ENCODE peak calls at places on chromosomes 11 and 22, in five cellular contexts. U is A549, G is astrocyte, B is HepG2, O is Peyer's patch. A is an unnamed sample. For H3K9me3, the result is how much of the 10 kb centered on the place peaks cover.

GRCh38 chr11:111949519-111950426 is 12.6 kb downstream of the DIXDC1 start:
- DNase-seq in U (no peak), B (no peak), G (no peak), O (no peak), A (no peak)

GRCh38 chr11:103851166-103851651 is 185.2 kb upstream of the DDI1 start:
- DNase-seq in O (no peak), B (no peak), U (no peak), G (peak), A (no peak)

GRCh38 chr11:2987881-2988280 is 4.2 kb downstream of the NAP1L4 start:
- DNase-seq in U (no peak), G (no peak), B (no peak), O (no peak), A (peak)

GRCh38 chr22:19909350-19910179 is 32.0 kb upstream of the COMT start:
- DNase-seq in B (peak), O (peak), G (peak), U (peak), A (peak)

GRCh38 chr11:36672815-36673450 is 74.9 kb upstream of the RAG2 start:
- DNase-seq in U (no peak), B (peak), O (no peak), G (peak), A (peak)

GRCh38 chr11:23976776-23977380 is 520.0 kb upstream of the LUZP2 start:
- DNase-seq in G (peak), O (no peak), U (no peak), B (no peak), A (no peak)

GRCh38 chr11:68364581-68364980 is 52.2 kb downstream of the LRP5 start:
- DNase-seq in O (no peak), G (no peak), U (no peak), B (no peak), A (no peak)

GRCh38 chr22:46914481-46914880 is 152.0 kb downstream of the TBC1D22A start:
- DNase-seq in B (no peak), G (no peak), U (no peak), O (no peak), A (no peak)

GRCh38 chr11:84212467-84213390 is 926.6 kb upstream of the CCDC90B start:
- DNase-seq in O (no peak), B (peak), U (no peak), G (no peak), A (no peak)

GRCh38 chr22:47600791-47601400 is 838.4 kb downstream of the TBC1D22A start:
- DNase-seq in O (no peak), B (no peak), G (no peak), U (no peak), A (no peak)

GRCh38 chr11:117230286-117230961 is 1.4 kb downstream of the PCSK7 start:
- DNase-seq in B (no peak), G (no peak), O (no peak), U (no peak), A (no peak)

GRCh38 chr11:114192841-114193389 is 103.3 kb upstream of the NNMT start:
- DNase-seq in U (no peak), B (no peak), G (no peak), O (no peak), A (no peak)

GRCh38 chr11:19793356-19793755 is 80.7 kb downstream of the NAV2 start:
- DNase-seq in U (no peak), G (no peak), B (no peak), O (no peak), A (no peak)

GRCh38 chr11:75142714-75143419 is 8.0 kb upstream of the SLCO2B1 start:
- DNase-seq in O (peak), B (peak), G (peak), U (peak), A (peak)

GRCh38 chr11:47259178-47259977 is 1.6 kb downstream of the NR1H3 start:
- DNase-seq in G (no peak), O (no peak), B (peak), U (peak), A (no peak)

GRCh38 chr11:45048870-45049825 is 97.3 kb upstream of the PRDM11 start:
- DNase-seq in O (no peak), G (no peak), B (no peak), U (no peak), A (no peak)

GRCh38 chr11:8285796-8286195 is 22.1 kb upstream of the LMO1 start:
- DNase-seq in G (no peak), O (no peak), B (no peak), U (no peak), A (no peak)

GRCh38 chr11:71930556-71931244 is 1.9 kb downstream of the RNF121 start:
- DNase-seq in O (no peak), B (no peak), G (no peak), U (no peak), A (no peak)

GRCh38 chr11:17544181-17544622 is at the start of gene USH1C:
- DNase-seq in B (no peak), O (peak), U (peak), G (no peak), A (peak)

GRCh38 chr11:106305458-106305857 is 228.0 kb downstream of the AASDHPPT start:
- DNase-seq in U (no peak), B (no peak), O (no peak), G (no peak), A (no peak)

GRCh38 chr11:64021742-64022067 is 14.0 kb upstream of the FLRT1 start:
- DNase-seq in B (no peak), O (no peak), U (no peak), G (no peak), A (no peak)

GRCh38 chr11:66112640-66113098 is 42.6 kb downstream of the PACS1 start:
- DNase-seq in O (no peak), U (no peak), G (peak), B (no peak), A (no peak)

GRCh38 chr11:35473975-35474374 is 51.4 kb downstream of the PAMR1 start:
- DNase-seq in U (no peak), G (no peak), B (no peak), O (no peak), A (no peak)

GRCh38 chr22:21917206-21917958 is 35.3 kb downstream of the PPM1F start:
- DNase-seq in B (peak), O (no peak), G (peak), U (no peak), A (no peak)

GRCh38 chr11:95991101-95991500 is 67.2 kb upstream of the MTMR2 start:
- DNase-seq in U (no peak), G (no peak), O (no peak), B (no peak), A (no peak)

GRCh38 chr22:44360686-44361381 is 48.1 kb upstream of the SHISAL1 start:
- DNase-seq in O (peak), B (no peak), G (peak), U (peak), A (no peak)

GRCh38 chr11:6096417-6096816 is 11.1 kb upstream of the OR56B4 start:
- DNase-seq in B (no peak), G (no peak), O (no peak), U (no peak), A (no peak)

GRCh38 chr11:7116370-7116769 is 27.6 kb downstream of the RBMXL2 start:
- DNase-seq in O (no peak), G (no peak), B (no peak), U (no peak), A (no peak)

GRCh38 chr11:35622070-35622469 is 3.8 kb downstream of the FJX1 start:
- DNase-seq in O (no peak), B (peak), G (peak), U (no peak), A (no peak)

GRCh38 chr11:17828311-17828751 is 93.8 kb downstream of the KCNC1 start:
- DNase-seq in U (no peak), G (peak), O (no peak), B (no peak), A (no peak)

GRCh38 chr22:20463324-20464095 is 25.9 kb upstream of the SCARF2 start:
- DNase-seq in U (no peak), B (no peak), O (no peak), G (no peak), A (no peak)

GRCh38 chr22:23522642-23523251 is 57.3 kb downstream of the IGLL1 start:
- DNase-seq in U (no peak), B (peak), O (peak), G (no peak), A (no peak)

DNA sequence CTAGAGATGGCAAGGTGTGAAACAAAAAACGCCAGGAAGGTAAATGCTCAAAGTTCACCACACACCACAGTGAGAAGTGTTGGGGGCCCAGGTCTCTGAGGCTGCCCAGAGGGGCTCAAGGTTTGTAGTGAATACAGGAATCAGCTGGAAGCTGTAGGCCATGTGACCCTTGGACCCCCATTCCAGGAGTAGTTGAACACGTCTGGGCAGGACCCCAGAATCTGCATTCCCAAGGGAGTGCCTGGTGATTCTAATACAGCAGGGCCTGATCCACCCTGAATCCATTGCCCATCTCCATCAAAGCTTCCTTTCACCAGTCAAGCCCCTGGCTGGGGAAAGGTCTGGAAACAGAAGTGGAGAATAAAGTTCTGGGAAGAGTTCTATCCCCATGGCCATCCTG is 70.8 kb upstream of the B3GAT1 start:
- DNase-seq in G (no peak), O (peak), U (no peak), B (no peak), A (no peak)
- H3K27ac ChIP-seq in G (no peak), O (no peak), U (no peak), B (no peak), A (no peak)

DNA sequence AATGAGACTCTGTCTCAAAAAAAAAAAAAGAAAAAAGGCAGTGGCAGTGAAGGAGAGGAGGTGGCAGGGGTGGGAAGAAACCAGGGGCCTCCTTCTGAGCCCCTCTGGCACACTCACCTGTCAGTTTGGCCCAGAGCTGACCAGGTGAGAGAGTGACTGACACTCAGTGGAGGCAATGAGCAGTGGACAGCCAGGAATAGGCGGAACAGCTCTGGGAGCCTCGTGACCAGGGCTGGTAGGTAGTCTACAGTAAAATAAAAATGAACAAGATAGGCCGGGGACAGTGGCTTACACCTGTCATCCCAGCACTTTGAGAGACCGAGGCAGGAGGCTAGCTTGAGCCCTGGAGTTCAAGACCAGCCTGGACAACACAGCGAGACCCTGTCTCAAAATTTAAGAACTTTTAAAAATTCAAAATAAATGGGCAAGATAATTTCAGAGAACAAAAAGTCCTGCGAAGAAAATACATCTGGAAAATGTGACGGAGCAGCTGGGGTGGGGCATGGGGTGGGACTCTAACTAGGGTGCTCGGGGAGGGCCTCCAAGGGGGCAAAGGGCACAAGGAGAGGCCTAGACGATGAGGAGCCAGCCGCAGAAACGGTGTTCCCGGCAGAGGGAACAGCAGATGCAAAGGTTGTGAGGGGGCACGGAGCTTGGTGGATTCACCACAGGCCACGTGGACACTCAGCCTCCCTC is 3.8 kb upstream of the PDXP start:
- DNase-seq in U (no peak), O (peak), G (no peak), B (no peak), A (no peak)
- H3K9me3 ChIP-seq in U (under half), O (under half), G (under half), B (under half), A (under half)

GRCh38 chr11:57323503-57324153 is 1.1 kb downstream of the TNKS1BP1 start:
- DNase-seq in G (peak), O (no peak), B (no peak), U (peak), A (no peak)

GRCh38 chr11:57327721-57328120 is 3.0 kb upstream of the TNKS1BP1 start:
- DNase-seq in O (no peak), B (no peak), U (no peak), G (no peak), A (no peak)

GRCh38 chr11:57324886-57325734 is at the start of gene TNKS1BP1:
- DNase-seq in B (peak), U (peak), G (peak), O (peak), A (peak)

GRCh38 chr11:57324154-57324885 is 432 bp downstream of the TNKS1BP1 start:
- DNase-seq in B (no peak), U (peak), O (peak), G (peak), A (no peak)

GRCh38 chr11:57325735-57326048 is 940 bp upstream of the TNKS1BP1 start:
- DNase-seq in O (peak), U (peak), G (no peak), B (no peak), A (no peak)
- H3K4me3 ChIP-seq in O (peak), U (peak), G (peak), B (peak), A (peak)

GRCh38 chr11:77886401-77886800 is 65.5 kb downstream of the AAMDC start:
- DNase-seq in O (no peak), G (peak), U (no peak), B (no peak), A (no peak)
- H3K27ac ChIP-seq in O (no peak), G (no peak), U (no peak), B (no peak), A (no peak)

DNA sequence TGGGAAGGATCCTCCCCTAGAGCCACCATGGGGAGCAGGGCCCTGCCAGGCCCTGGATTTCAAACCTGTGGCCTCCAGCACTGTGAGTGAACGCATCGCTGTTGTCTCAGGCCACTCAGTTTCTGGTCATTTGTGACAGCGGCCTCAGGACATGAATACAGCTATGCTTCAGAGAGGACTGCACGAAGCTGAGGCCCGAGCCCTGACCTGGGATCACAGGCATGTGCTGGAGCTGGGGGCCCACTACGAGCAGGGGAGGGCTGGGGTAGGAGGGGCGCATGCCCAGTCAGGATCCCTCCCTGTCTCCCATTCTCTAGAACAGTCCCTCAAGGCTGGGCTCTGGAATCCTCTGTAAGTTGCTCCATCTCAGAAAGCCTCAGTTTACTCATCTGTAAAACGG is 242.1 kb downstream of the CTTN start:
- DNase-seq in O (no peak), U (no peak), B (no peak), G (no peak), A (no peak)
- H3K9me3 ChIP-seq in O (under half), U (under half), B (under half), G (under half), A (under half)

DNA sequence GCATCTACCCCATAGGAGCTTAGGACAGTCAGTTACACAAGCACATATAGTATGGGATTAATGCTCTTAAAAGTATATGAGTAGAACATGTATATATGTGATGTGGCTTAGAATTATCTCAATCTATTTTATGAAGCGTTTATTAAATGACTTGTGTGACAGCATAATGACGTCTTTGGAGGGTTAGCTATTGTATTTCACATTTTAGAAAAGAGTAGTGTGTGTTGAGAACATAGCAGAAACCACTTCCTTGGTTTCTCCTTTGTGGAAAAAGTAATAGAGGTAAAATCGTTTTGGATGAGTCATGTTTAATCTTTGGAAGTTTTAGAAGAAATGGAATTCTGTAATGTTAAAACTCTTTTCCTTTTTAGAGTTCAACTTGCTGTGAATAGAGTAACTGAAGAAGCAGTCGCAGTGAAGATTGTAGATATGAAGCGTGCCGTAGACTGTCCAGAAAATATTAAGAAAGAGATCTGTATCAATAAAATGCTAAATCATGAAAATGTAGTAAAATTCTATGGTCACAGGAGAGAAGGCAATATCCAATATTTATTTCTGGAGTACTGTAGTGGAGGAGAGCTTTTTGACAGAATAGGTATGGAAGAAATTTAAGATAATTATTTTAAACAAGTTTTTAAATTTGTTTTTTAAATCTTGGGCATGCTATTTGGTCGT is 2.4 kb downstream of the CHEK1 start:
- DNase-seq in U (no peak), O (no peak), G (peak), B (no peak), A (no peak)
- H3K4me3 ChIP-seq in U (peak), O (no peak), G (peak), B (peak), A (no peak)

GRCh38 chr11:12680246-12680939 is 6.2 kb downstream of the TEAD1 start:
- DNase-seq in O (peak), U (no peak), B (peak), G (peak), A (no peak)

GRCh38 chr11:12678092-12678491 is 3.9 kb downstream of the TEAD1 start:
- DNase-seq in O (no peak), G (no peak), U (no peak), B (no peak), A (no peak)

GRCh38 chr11:12678991-12679390 is 4.8 kb downstream of the TEAD1 start:
- DNase-seq in U (no peak), O (no peak), B (no peak), G (no peak), A (no peak)

GRCh38 chr11:12680940-12681258 is 6.7 kb downstream of the TEAD1 start:
- DNase-seq in B (no peak), G (no peak), O (no peak), U (no peak), A (no peak)

DNA sequence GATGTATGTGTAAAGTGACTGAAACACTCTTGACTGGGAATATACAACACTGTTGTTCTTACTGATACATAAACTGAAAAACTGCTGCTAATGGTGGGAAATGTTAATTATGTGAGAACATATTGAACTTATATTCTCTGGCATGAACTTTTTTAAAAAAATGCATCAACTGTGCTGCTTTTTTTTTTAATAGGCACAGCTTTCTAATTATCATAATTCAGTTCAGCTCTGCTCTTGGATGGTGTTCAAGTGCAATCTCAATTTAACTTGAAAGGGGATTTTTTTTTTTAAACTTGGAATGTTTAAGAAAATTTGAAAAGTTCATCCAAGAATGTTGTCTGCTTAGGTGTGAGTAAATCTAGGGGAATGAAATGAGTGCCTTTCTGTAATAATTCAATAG is 5.2 kb downstream of the TEAD1 start:
- DNase-seq in O (no peak), B (no peak), U (no peak), G (no peak), A (no peak)
- H3K27ac ChIP-seq in O (no peak), B (no peak), U (peak), G (peak), A (no peak)

GRCh38 chr22:49400136-49400865 is 427.4 kb downstream of the BRD1 start:
- DNase-seq in O (peak), B (no peak), G (no peak), U (no peak), A (no peak)
- H3K9me3 ChIP-seq in O (under half), B (under half), G (under half), U (under half), A (under half)

DNA sequence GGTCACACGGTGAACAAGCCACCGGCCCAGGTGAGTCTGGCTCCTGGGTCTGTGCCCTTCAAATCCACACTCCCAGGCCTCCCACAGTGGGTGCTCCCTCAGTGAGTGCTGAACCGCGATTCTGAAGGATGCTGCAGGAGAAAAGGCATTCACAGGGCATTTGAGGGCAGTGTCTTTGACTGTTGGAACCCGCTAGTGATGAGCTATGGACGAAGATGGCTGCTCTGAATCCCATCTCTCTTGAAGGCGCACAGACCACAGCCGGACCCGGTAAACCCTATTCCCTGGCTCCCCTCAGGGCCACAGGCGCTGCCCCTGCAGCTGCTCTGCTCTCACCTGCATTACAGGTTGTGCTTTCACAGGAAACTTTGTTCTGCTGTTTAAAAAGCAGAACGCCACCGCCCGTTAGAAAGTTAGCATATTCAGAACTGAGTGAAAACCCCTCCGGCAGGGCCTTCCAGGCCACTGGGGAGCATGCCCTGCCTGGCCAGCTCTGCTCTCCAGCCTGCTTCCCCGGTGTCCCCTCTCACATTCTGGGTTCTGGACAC is 3.2 kb downstream of the LRRC32 start:
- DNase-seq in U (no peak), O (peak), B (no peak), G (no peak), A (peak)
- H3K4me3 ChIP-seq in U (no peak), O (peak), B (no peak), G (no peak), A (no peak)

GRCh38 chr11:94897330-94897768 is 76.0 kb downstream of the CWC15 start:
- DNase-seq in O (no peak), B (peak), U (peak), G (peak), A (no peak)
- H3K27ac ChIP-seq in O (no peak), B (no peak), U (no peak), G (no peak), A (no peak)